ENCODE peak calls at places on chromosomes 1 and 21, in five cellular contexts. Z is RWPE2, U is HCT116, S is tibial artery, Y is heart right ventricle. K is an unnamed sample.
A peak's percentile ranks its signal among the peaks of the same experiment; 100 is the strongest.

GRCh38 chr1:117930173-117930447 is 571 bp downstream of the WDR3 start:
- DNase-seq in U (no peak), S (no peak), Y (no peak), Z (no peak), K (no peak)

GRCh38 chr1:179029293-179029692 is 3.6 kb downstream of the FAM20B start:
- DNase-seq in Y (no peak), U (no peak), S (no peak), Z (no peak), K (no peak)

GRCh38 chr1:31439276-31439675 is 26.3 kb downstream of the SERINC2 start:
- DNase-seq in Y (no peak), U (no peak), S (no peak), Z (no peak), K (no peak)

GRCh38 chr1:70914224-70914623 is 133.4 kb downstream of the PTGER3 start:
- DNase-seq in S (no peak), Y (no peak), U (no peak), Z (no peak), K (no peak)

GRCh38 chr1:163038928-163039327 is 30.2 kb upstream of the RGS4 start:
- DNase-seq in Z (no peak), Y (no peak), S (no peak), U (no peak), K (no peak)

GRCh38 chr1:165592945-165593823 is 37.9 kb upstream of the MGST3 start:
- DNase-seq in Z (no peak), Y (no peak), U (peak; percentile 74), S (peak; percentile 79), K (peak; percentile 52)

GRCh38 chr1:70542856-70543255 is 131.8 kb downstream of the CTH start:
- DNase-seq in U (no peak), S (no peak), Z (no peak), Y (no peak), K (no peak)

GRCh38 chr1:186188004-186188539 is 187.0 kb downstream of the TPR start:
- DNase-seq in U (peak; percentile 63), Y (no peak), Z (peak; percentile 74), S (no peak), K (no peak)

GRCh38 chr1:110223127-110223526 is 13.0 kb downstream of the KCNC4 start:
- DNase-seq in Z (no peak), S (no peak), Y (no peak), U (no peak), K (no peak)

GRCh38 chr1:200240655-200241054 is 169.2 kb downstream of the ZNF281 start:
- DNase-seq in Y (peak; percentile 25), Z (no peak), U (no peak), S (no peak), K (no peak)

GRCh38 chr1:220368352-220369265 is 96.4 kb upstream of the RAB3GAP2 start:
- DNase-seq in U (no peak), S (no peak), Y (no peak), Z (no peak), K (no peak)

GRCh38 chr21:45875416-45875760 is 106.2 kb upstream of the COL6A1 start:
- DNase-seq in U (no peak), Y (no peak), S (no peak), Z (no peak), K (no peak)

GRCh38 chr1:206754011-206754410 is 16.6 kb upstream of the IL19 start:
- DNase-seq in S (no peak), Z (no peak), U (no peak), Y (no peak), K (no peak)

GRCh38 chr1:106768501-106768900 is 288.0 kb upstream of the PRMT6 start:
- DNase-seq in Z (no peak), U (no peak), Y (no peak), S (no peak), K (no peak)

GRCh38 chr1:221729771-221730170 is 12.1 kb downstream of the DUSP10 start:
- DNase-seq in U (no peak), Z (no peak), S (no peak), Y (no peak), K (no peak)

GRCh38 chr1:27357281-27358037 is 9.3 kb downstream of the MAP3K6 start:
- DNase-seq in Y (peak; percentile 76), S (peak; percentile 53), U (no peak), Z (no peak), K (no peak)
- H3K4me3 ChIP-seq in Y (peak overlapping the region; percentile 15), S (no peak overlapping the region), U (no peak overlapping the region), Z (no peak overlapping the region), K (no peak overlapping the region)

DNA sequence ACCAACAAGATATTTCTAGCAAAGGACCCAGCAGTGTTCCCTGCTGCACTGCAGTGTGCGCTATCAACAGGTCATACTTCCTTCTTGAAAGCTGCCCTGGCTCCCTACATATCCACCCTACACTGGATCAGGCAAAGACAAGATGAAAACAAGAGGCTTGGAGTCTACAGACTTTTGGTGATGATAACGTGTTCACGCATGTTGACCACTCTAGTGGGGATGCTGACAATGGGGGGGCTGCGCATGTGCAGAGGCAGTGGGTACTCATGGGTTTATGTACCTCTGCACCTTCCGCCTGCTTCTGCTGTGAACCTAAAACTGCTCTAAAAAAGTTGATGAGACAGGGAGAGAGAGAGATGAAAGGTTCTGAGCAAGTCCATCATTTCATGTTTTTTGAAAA is 5.5 kb downstream of the ENO1 start:
- DNase-seq in S (no peak), U (no peak), Z (no peak), Y (no peak), K (no peak)
- H3K4me1 ChIP-seq in S (peaks cover 52% of the 10 kb centered on the region), U (peaks cover 63% of the 10 kb centered on the region), Z (peaks cover 49% of the 10 kb centered on the region), Y (peaks cover 61% of the 10 kb centered on the region), K (peaks cover 3% of the 10 kb centered on the region)

GRCh38 chr1:156677616-156678596 is 699 bp upstream of the NES start:
- DNase-seq in Z (no peak), U (no peak), S (peak; percentile 58), Y (peak; percentile 68), K (no peak)

GRCh38 chr1:156675271-156675708 is 1.9 kb downstream of the NES start:
- DNase-seq in Z (no peak), Y (no peak), S (no peak), U (no peak), K (no peak)

GRCh38 chr1:156675715-156676311 is 1.4 kb downstream of the NES start:
- DNase-seq in Y (no peak), Z (no peak), S (no peak), U (no peak), K (no peak)

GRCh38 chr1:156676820-156677615 is at the start of gene NES:
- DNase-seq in Y (peak; percentile 85), S (peak; percentile 58), Z (no peak), U (no peak), K (no peak)

GRCh38 chr1:156676450-156676819 is 772 bp downstream of the NES start:
- DNase-seq in S (no peak), Y (no peak), Z (no peak), U (no peak), K (no peak)
- H3K4me3 ChIP-seq in S (peak overlapping the region; percentile 48), Y (peak overlapping the region; percentile 94), Z (no peak overlapping the region), U (no peak overlapping the region), K (peak overlapping the region; percentile 54)

GRCh38 chr1:172912765-172913260 is 137.9 kb downstream of the TNFSF18 start:
- DNase-seq in U (no peak), Y (no peak), S (no peak), Z (no peak), K (no peak)

GRCh38 chr1:172916126-172916525 is 134.6 kb downstream of the TNFSF18 start:
- DNase-seq in U (no peak), Z (no peak), Y (no peak), S (no peak), K (no peak)

GRCh38 chr1:172917972-172918371 is 132.8 kb downstream of the TNFSF18 start:
- DNase-seq in S (no peak), Z (peak; percentile 74), U (peak; percentile 93), Y (no peak), K (no peak)

GRCh38 chr1:172915276-172915675 is 135.5 kb downstream of the TNFSF18 start:
- DNase-seq in U (no peak), Z (no peak), Y (no peak), S (no peak), K (no peak)

DNA sequence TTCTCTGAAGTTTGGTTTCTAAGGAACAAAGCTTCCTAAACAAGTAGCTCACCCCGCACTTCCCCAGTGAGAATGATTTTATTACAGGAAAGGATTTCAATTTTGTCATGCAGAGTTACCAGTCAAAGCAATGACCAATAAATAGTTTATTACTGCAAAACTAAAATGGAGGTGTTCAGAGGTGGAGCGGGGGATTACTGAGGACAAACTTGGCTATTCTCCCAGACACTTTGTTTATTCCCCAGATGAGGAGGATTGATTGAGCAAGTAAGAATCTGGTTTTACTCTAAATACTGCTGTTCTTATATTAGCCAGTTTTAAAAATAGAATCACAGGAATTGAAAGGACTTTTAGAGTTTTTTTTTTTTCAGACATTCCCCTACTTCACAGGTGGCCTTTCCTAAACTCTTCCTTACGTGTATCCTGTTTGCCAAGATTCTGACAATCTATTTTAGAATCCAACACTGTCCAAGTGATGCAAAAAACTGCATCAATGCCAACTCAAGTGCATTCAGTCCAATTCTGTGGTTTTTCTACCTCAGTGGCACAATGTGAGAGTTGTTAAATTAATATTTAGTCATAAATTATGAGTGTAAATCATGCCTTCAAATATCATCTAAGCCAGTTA is 136.1 kb downstream of the TNFSF18 start:
- DNase-seq in Z (no peak), Y (no peak), S (no peak), U (no peak), K (no peak)
- H3K4me1 ChIP-seq in Z (peaks cover 54% of the 10 kb centered on the region), Y (peaks cover 10% of the 10 kb centered on the region), S (peaks cover 7% of the 10 kb centered on the region), U (peaks cover 80% of the 10 kb centered on the region), K (no peaks in the 10 kb centered on the region)

GRCh38 chr1:145978860-145979745 is 14.6 kb downstream of the POLR3GL start:
- DNase-seq in S (peak; percentile 98), U (peak; percentile 96), Z (peak; percentile 84), Y (peak; percentile 81), K (peak; percentile 97)

GRCh38 chr1:145977486-145978476 is 13.3 kb downstream of the POLR3GL start:
- DNase-seq in S (peak; percentile 86), Y (no peak), Z (no peak), U (peak; percentile 69), K (peak; percentile 78)

GRCh38 chr1:145979746-145980435 is 15.4 kb downstream of the POLR3GL start:
- DNase-seq in S (peak; percentile 62), Z (no peak), Y (no peak), U (no peak), K (no peak)

GRCh38 chr1:145977016-145977415 is 12.5 kb downstream of the POLR3GL start:
- DNase-seq in S (no peak), U (no peak), Z (no peak), Y (no peak), K (no peak)

GRCh38 chr1:145978477-145978859 is 14.0 kb downstream of the POLR3GL start:
- DNase-seq in S (no peak), Y (no peak), U (no peak), Z (no peak), K (no peak)
- H3K4me3 ChIP-seq in S (no peak overlapping the region), Y (peak overlapping the region; percentile 36), U (peak overlapping the region; percentile 37), Z (no peak overlapping the region), K (no peak overlapping the region)

GRCh38 chr1:158002630-158003408 is 9.4 kb downstream of the KIRREL1 start:
- DNase-seq in U (no peak), Z (no peak), S (no peak), Y (no peak), K (no peak)
- H3K4me1 ChIP-seq in U (peaks cover 25% of the 10 kb centered on the region), Z (peaks cover 19% of the 10 kb centered on the region), S (peaks cover 99% of the 10 kb centered on the region), Y (peaks cover 91% of the 10 kb centered on the region), K (peaks cover 9% of the 10 kb centered on the region)